ENCODE peak calls at places on chromosome 13, in six cellular contexts. One of them, this sample, is unnamed.

GRCh38 chr13:82407321-82407720 is 1475.0 kb downstream of the SLITRK1 start:
- DNase-seq in PC-9: no peak
- DNase-seq in AG04449: no peak
- DNase-seq in endothelial cell: no peak
- DNase-seq in tibial artery: no peak
- DNase-seq in cardiac muscle cell: no peak
- DNase-seq in this sample: no peak

GRCh38 chr13:39452834-39453233 is 150.2 kb downstream of the LHFPL6 start:
- DNase-seq in AG04449: no peak
- DNase-seq in endothelial cell: no peak
- DNase-seq in tibial artery: no peak
- DNase-seq in cardiac muscle cell: no peak
- DNase-seq in PC-9: no peak
- DNase-seq in this sample: no peak

GRCh38 chr13:23817136-23817535 is 72.1 kb downstream of the MIPEP start:
- DNase-seq in AG04449: no peak
- DNase-seq in tibial artery: no peak
- DNase-seq in PC-9: no peak
- DNase-seq in endothelial cell: no peak
- DNase-seq in cardiac muscle cell: no peak
- DNase-seq in this sample: no peak

GRCh38 chr13:63942372-63942771 is 2526.7 kb upstream of the PCDH20 start:
- DNase-seq in cardiac muscle cell: no peak
- DNase-seq in PC-9: no peak
- DNase-seq in endothelial cell: no peak
- DNase-seq in tibial artery: no peak
- DNase-seq in AG04449: no peak
- DNase-seq in this sample: no peak

GRCh38 chr13:101433895-101434294 is 17.6 kb upstream of the NALCN start:
- DNase-seq in PC-9: no peak
- DNase-seq in endothelial cell: no peak
- DNase-seq in tibial artery: no peak
- DNase-seq in AG04449: no peak
- DNase-seq in cardiac muscle cell: no peak
- DNase-seq in this sample: no peak

GRCh38 chr13:30985637-30986205 is 53.3 kb downstream of the TEX26 start:
- DNase-seq in AG04449: no peak
- DNase-seq in tibial artery: no peak
- DNase-seq in endothelial cell: no peak
- DNase-seq in PC-9: peak; percentile 62
- DNase-seq in cardiac muscle cell: peak; percentile 54
- DNase-seq in this sample: no peak

GRCh38 chr13:99866781-99867180 is 104.8 kb downstream of the ZIC5 start:
- DNase-seq in cardiac muscle cell: no peak
- DNase-seq in AG04449: no peak
- DNase-seq in tibial artery: no peak
- DNase-seq in endothelial cell: no peak
- DNase-seq in PC-9: no peak
- DNase-seq in this sample: no peak

GRCh38 chr13:43545317-43545874 is 241.4 kb downstream of the ENOX1 start:
- DNase-seq in cardiac muscle cell: peak; percentile 76
- DNase-seq in tibial artery: no peak
- DNase-seq in PC-9: no peak
- DNase-seq in endothelial cell: no peak
- DNase-seq in AG04449: no peak
- DNase-seq in this sample: no peak

GRCh38 chr13:95382411-95382810 is 81.2 kb upstream of the ABCC4 start:
- DNase-seq in tibial artery: no peak
- DNase-seq in endothelial cell: no peak
- DNase-seq in cardiac muscle cell: no peak
- DNase-seq in AG04449: no peak
- DNase-seq in PC-9: peak; percentile 65
- DNase-seq in this sample: no peak

GRCh38 chr13:99151516-99151915 is 49.1 kb upstream of the UBAC2 start:
- DNase-seq in endothelial cell: no peak
- DNase-seq in cardiac muscle cell: peak; percentile 54
- DNase-seq in AG04449: no peak
- DNase-seq in tibial artery: no peak
- DNase-seq in PC-9: peak; percentile 95
- DNase-seq in this sample: no peak

GRCh38 chr13:58946274-58946673 is 1217.5 kb downstream of the DIAPH3 start:
- DNase-seq in PC-9: no peak
- DNase-seq in endothelial cell: no peak
- DNase-seq in AG04449: no peak
- DNase-seq in tibial artery: no peak
- DNase-seq in cardiac muscle cell: no peak
- DNase-seq in this sample: no peak

GRCh38 chr13:102862624-102863210 is 16.9 kb downstream of the ERCC5 start:
- DNase-seq in cardiac muscle cell: no peak
- DNase-seq in tibial artery: no peak
- DNase-seq in AG04449: no peak
- DNase-seq in PC-9: no peak
- DNase-seq in endothelial cell: no peak
- DNase-seq in this sample: no peak

GRCh38 chr13:40340368-40341085 is 325.9 kb downstream of the FOXO1 start:
- DNase-seq in cardiac muscle cell: peak; percentile 51
- DNase-seq in PC-9: no peak
- DNase-seq in tibial artery: no peak
- DNase-seq in AG04449: no peak
- DNase-seq in endothelial cell: no peak
- DNase-seq in this sample: no peak

GRCh38 chr13:50244913-50245574 is 229.8 kb downstream of the KCNRG start:
- DNase-seq in cardiac muscle cell: peak; percentile 59
- DNase-seq in AG04449: no peak
- DNase-seq in tibial artery: no peak
- DNase-seq in endothelial cell: no peak
- DNase-seq in PC-9: peak; percentile 97
- DNase-seq in this sample: no peak

GRCh38 chr13:75318138-75318833 is 163.7 kb downstream of the TBC1D4 start:
- DNase-seq in PC-9: no peak
- DNase-seq in cardiac muscle cell: no peak
- DNase-seq in endothelial cell: no peak
- DNase-seq in AG04449: no peak
- DNase-seq in tibial artery: no peak
- DNase-seq in this sample: no peak

GRCh38 chr13:106530907-106531520 is 4.4 kb downstream of the EFNB2 start:
- DNase-seq in tibial artery: no peak
- DNase-seq in PC-9: no peak
- DNase-seq in cardiac muscle cell: no peak
- DNase-seq in endothelial cell: no peak
- DNase-seq in AG04449: no peak
- DNase-seq in this sample: no peak

GRCh38 chr13:27367570-27367969 is 56.8 kb upstream of the GTF3A start:
- DNase-seq in PC-9: no peak
- DNase-seq in AG04449: no peak
- DNase-seq in cardiac muscle cell: no peak
- DNase-seq in tibial artery: no peak
- DNase-seq in endothelial cell: no peak
- DNase-seq in this sample: no peak

GRCh38 chr13:110137677-110138008 is 169.3 kb downstream of the COL4A1 start:
- DNase-seq in cardiac muscle cell: peak; percentile 30
- DNase-seq in endothelial cell: no peak
- DNase-seq in PC-9: no peak
- DNase-seq in AG04449: no peak
- DNase-seq in tibial artery: no peak
- DNase-seq in this sample: no peak

GRCh38 chr13:24764276-24764630 is 284 bp downstream of the RNF17 start:
- DNase-seq in cardiac muscle cell: no peak
- DNase-seq in tibial artery: no peak
- DNase-seq in AG04449: no peak
- DNase-seq in endothelial cell: no peak
- DNase-seq in PC-9: no peak
- DNase-seq in this sample: no peak

GRCh38 chr13:41550239-41550638 is 92.9 kb downstream of the RGCC start:
- DNase-seq in cardiac muscle cell: no peak
- DNase-seq in PC-9: no peak
- DNase-seq in tibial artery: no peak
- DNase-seq in endothelial cell: no peak
- DNase-seq in AG04449: no peak
- DNase-seq in this sample: no peak

GRCh38 chr13:110636053-110636475 is 20.7 kb downstream of the NAXD start:
- DNase-seq in PC-9: no peak
- DNase-seq in endothelial cell: no peak
- DNase-seq in tibial artery: no peak
- DNase-seq in AG04449: no peak
- DNase-seq in cardiac muscle cell: no peak
- DNase-seq in this sample: no peak

GRCh38 chr13:109764474-109765292 is 21.7 kb downstream of the IRS2 start:
- DNase-seq in PC-9: no peak
- DNase-seq in tibial artery: no peak
- DNase-seq in endothelial cell: no peak
- DNase-seq in cardiac muscle cell: no peak
- DNase-seq in AG04449: no peak
- DNase-seq in this sample: peak; percentile 27

GRCh38 chr13:95628488-95628887 is 16.0 kb downstream of the DZIP1 start:
- DNase-seq in endothelial cell: no peak
- DNase-seq in AG04449: no peak
- DNase-seq in PC-9: no peak
- DNase-seq in tibial artery: no peak
- DNase-seq in cardiac muscle cell: no peak
- DNase-seq in this sample: no peak

GRCh38 chr13:25037057-25037813 is 58.7 kb upstream of the PABPC3 start:
- DNase-seq in PC-9: peak; percentile 38
- DNase-seq in cardiac muscle cell: peak; percentile 78
- DNase-seq in tibial artery: no peak
- DNase-seq in endothelial cell: peak; percentile 63
- DNase-seq in AG04449: peak; percentile 2
- DNase-seq in this sample: peak; percentile 58

GRCh38 chr13:114058051-114058867 is 74.2 kb downstream of the RASA3 start:
- DNase-seq in PC-9: no peak
- DNase-seq in tibial artery: no peak
- DNase-seq in cardiac muscle cell: no peak
- DNase-seq in endothelial cell: no peak
- DNase-seq in AG04449: no peak
- DNase-seq in this sample: no peak

GRCh38 chr13:114077938-114078335 is 54.5 kb downstream of the RASA3 start:
- DNase-seq in AG04449: no peak
- DNase-seq in endothelial cell: peak; percentile 31
- DNase-seq in cardiac muscle cell: peak; percentile 74
- DNase-seq in tibial artery: peak; percentile 53
- DNase-seq in PC-9: no peak
- DNase-seq in this sample: peak; percentile 60

GRCh38 chr13:42377640-42378382 is 105.9 kb downstream of the AKAP11 start:
- DNase-seq in cardiac muscle cell: peak; percentile 41
- DNase-seq in endothelial cell: no peak
- DNase-seq in tibial artery: no peak
- DNase-seq in AG04449: no peak
- DNase-seq in PC-9: no peak
- DNase-seq in this sample: no peak

GRCh38 chr13:110306340-110306959 is 507 bp downstream of the COL4A1 start:
- DNase-seq in tibial artery: peak; percentile 65
- DNase-seq in endothelial cell: no peak
- DNase-seq in AG04449: no peak
- DNase-seq in PC-9: no peak
- DNase-seq in cardiac muscle cell: peak; percentile 65
- DNase-seq in this sample: no peak

GRCh38 chr13:31982124-31982523 is 49.5 kb upstream of the FRY start:
- DNase-seq in cardiac muscle cell: no peak
- DNase-seq in PC-9: no peak
- DNase-seq in endothelial cell: no peak
- DNase-seq in tibial artery: no peak
- DNase-seq in AG04449: no peak
- DNase-seq in this sample: no peak

GRCh38 chr13:31982540-31982939 is 49.0 kb upstream of the FRY start:
- DNase-seq in endothelial cell: no peak
- DNase-seq in PC-9: peak; percentile 88
- DNase-seq in cardiac muscle cell: peak; percentile 94
- DNase-seq in tibial artery: peak; percentile 82
- DNase-seq in AG04449: peak; percentile 19
- DNase-seq in this sample: no peak

GRCh38 chr13:31987071-31987470 is 44.5 kb upstream of the FRY start:
- DNase-seq in cardiac muscle cell: no peak
- DNase-seq in AG04449: no peak
- DNase-seq in PC-9: no peak
- DNase-seq in endothelial cell: no peak
- DNase-seq in tibial artery: no peak
- DNase-seq in this sample: no peak

GRCh38 chr13:31987535-31988170 is 43.9 kb upstream of the FRY start:
- DNase-seq in cardiac muscle cell: no peak
- DNase-seq in PC-9: no peak
- DNase-seq in tibial artery: no peak
- DNase-seq in endothelial cell: no peak
- DNase-seq in AG04449: no peak
- DNase-seq in this sample: no peak
- TF ChIP-seq CTCF in cardiac muscle cell: no peak
- TF ChIP-seq CTCF in PC-9: no peak
- TF ChIP-seq CTCF in tibial artery: no peak
- TF ChIP-seq CTCF in endothelial cell: no peak
- TF ChIP-seq CTCF in AG04449: no peak
- TF ChIP-seq CTCF in this sample: no peak

GRCh38 chr13:89951341-89951740 is 1396.1 kb upstream of the MIR17HG start:
- DNase-seq in cardiac muscle cell: no peak
- DNase-seq in PC-9: no peak
- DNase-seq in tibial artery: no peak
- DNase-seq in AG04449: no peak
- DNase-seq in endothelial cell: no peak
- DNase-seq in this sample: no peak
- TF ChIP-seq CTCF in cardiac muscle cell: no peak
- TF ChIP-seq CTCF in PC-9: no peak
- TF ChIP-seq CTCF in tibial artery: no peak
- TF ChIP-seq CTCF in AG04449: no peak
- TF ChIP-seq CTCF in endothelial cell: no peak
- TF ChIP-seq CTCF in this sample: no peak

GRCh38 chr13:90420683-90421082 is 926.8 kb upstream of the MIR17HG start:
- DNase-seq in tibial artery: no peak
- DNase-seq in AG04449: no peak
- DNase-seq in cardiac muscle cell: no peak
- DNase-seq in PC-9: no peak
- DNase-seq in endothelial cell: no peak
- DNase-seq in this sample: no peak
- TF ChIP-seq CTCF in tibial artery: no peak
- TF ChIP-seq CTCF in AG04449: peak; percentile 4
- TF ChIP-seq CTCF in cardiac muscle cell: peak; percentile 9
- TF ChIP-seq CTCF in PC-9: peak; percentile 27
- TF ChIP-seq CTCF in endothelial cell: no peak
- TF ChIP-seq CTCF in this sample: no peak

GRCh38 chr13:56755181-56755580 is 385.5 kb upstream of the PRR20A start:
- DNase-seq in cardiac muscle cell: peak; percentile 2
- DNase-seq in PC-9: no peak
- DNase-seq in tibial artery: no peak
- DNase-seq in AG04449: no peak
- DNase-seq in endothelial cell: no peak
- DNase-seq in this sample: no peak
- TF ChIP-seq CTCF in cardiac muscle cell: no peak
- TF ChIP-seq CTCF in PC-9: no peak
- TF ChIP-seq CTCF in tibial artery: no peak
- TF ChIP-seq CTCF in AG04449: no peak
- TF ChIP-seq CTCF in endothelial cell: no peak
- TF ChIP-seq CTCF in this sample: no peak

DNA sequence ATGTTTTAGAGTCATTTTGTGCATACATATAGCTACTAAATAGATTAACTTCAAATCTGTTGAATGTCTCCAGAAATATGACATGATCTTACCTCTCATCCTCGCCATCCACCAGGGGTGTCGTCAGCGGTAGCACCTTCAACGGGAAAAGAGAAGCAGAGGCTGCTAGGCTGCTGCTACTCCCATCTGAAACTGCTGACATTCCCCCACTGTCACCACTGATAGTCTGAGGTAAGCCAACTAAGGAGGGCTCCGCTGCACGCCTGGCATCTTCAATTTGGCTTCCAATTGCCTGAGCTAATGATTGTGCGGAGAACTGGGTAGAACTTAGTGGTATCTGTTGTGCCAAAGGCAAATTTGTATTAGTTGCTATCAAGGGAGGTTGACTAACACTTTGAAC is 3.1 kb downstream of the TSC22D1 start:
- DNase-seq in tibial artery: no peak
- DNase-seq in AG04449: no peak
- DNase-seq in PC-9: no peak
- DNase-seq in cardiac muscle cell: no peak
- DNase-seq in endothelial cell: no peak
- DNase-seq in this sample: no peak
- TF ChIP-seq CTCF in tibial artery: no peak
- TF ChIP-seq CTCF in AG04449: no peak
- TF ChIP-seq CTCF in PC-9: no peak
- TF ChIP-seq CTCF in cardiac muscle cell: no peak
- TF ChIP-seq CTCF in endothelial cell: no peak
- TF ChIP-seq CTCF in this sample: no peak

This sample was measured in glutamatergic neuron.